ENCODE peak calls at places on chromosomes 3 and 15, in four cellular contexts. V, X, Z and Y are unnamed samples.
A peak's percentile ranks its signal among the peaks of the same experiment; 100 is the strongest.

GRCh38 chr3:39753361-39753760 is 56.0 kb upstream of the MYRIP start:
- DNase-seq in X (no peak), V (no peak), Z (no peak), Y (no peak)

GRCh38 chr15:34889486-34889885 is 80.1 kb downstream of the AQR start:
- DNase-seq in Z (no peak), X (no peak), V (no peak), Y (no peak)

GRCh38 chr3:72655151-72655551 is 193.1 kb downstream of the SHQ1 start:
- DNase-seq in Z (no peak), V (peak; percentile 10), X (no peak), Y (no peak)

GRCh38 chr15:60390931-60391501 is 6.8 kb downstream of the ANXA2 start:
- DNase-seq in X (no peak), Z (no peak), V (peak; percentile 81), Y (no peak)

GRCh38 chr15:45684533-45684932 is 49.7 kb downstream of the SQOR start:
- DNase-seq in V (no peak), Z (no peak), X (no peak), Y (no peak)

GRCh38 chr15:89820651-89821611 is 6.3 kb upstream of the ANPEP start:
- DNase-seq in V (no peak), X (no peak), Z (no peak), Y (no peak)

GRCh38 chr3:81251108-81251507 is 510.3 kb downstream of the GBE1 start:
- DNase-seq in Z (no peak), V (no peak), X (no peak), Y (no peak)

GRCh38 chr15:73782339-73782979 is 29.3 kb upstream of the INSYN1 start:
- DNase-seq in Z (no peak), X (no peak), V (no peak), Y (no peak)

GRCh38 chr15:33234019-33234418 is 39.5 kb upstream of the FMN1 start:
- DNase-seq in X (no peak), Z (no peak), V (peak; percentile 1), Y (no peak)

GRCh38 chr15:45386420-45386819 is 8.1 kb upstream of the GATM start:
- DNase-seq in X (no peak), V (no peak), Z (no peak), Y (no peak)

GRCh38 chr3:97009427-97010019 is 195.1 kb downstream of the EPHA6 start:
- DNase-seq in V (no peak), X (no peak), Z (no peak), Y (no peak)

GRCh38 chr3:24505678-24506560 is 11.3 kb upstream of the THRB start:
- DNase-seq in Z (no peak), V (no peak), X (no peak), Y (no peak)

GRCh38 chr3:124282751-124283643 is 291.1 kb upstream of the ROPN1 start:
- DNase-seq in V (no peak), Z (no peak), X (no peak), Y (no peak)

GRCh38 chr3:193960485-193961172 is 175.3 kb upstream of the HES1 start:
- DNase-seq in Z (no peak), X (no peak), V (no peak), Y (no peak)

GRCh38 chr3:112579232-112579631 is 17.4 kb downstream of the SLC35A5 start:
- DNase-seq in Z (no peak), X (no peak), V (no peak), Y (no peak)

GRCh38 chr3:42709621-42710020 is 7.0 kb upstream of the HHATL start:
- DNase-seq in X (peak; percentile 11), V (no peak), Z (no peak), Y (no peak)

GRCh38 chr3:195156286-195156890 is 114.6 kb downstream of the XXYLT1 start:
- DNase-seq in V (no peak), Z (no peak), X (no peak), Y (no peak)